ENCODE peak calls at places on chromosomes 16 and 17, in ten cellular contexts. O is DMS153; F is NCI-H510A treated with DMSO at 0.1 percent for 48 hours; X is ELR; C is prostate gland; E is heart left ventricle; K is ecto neural progenitor cell; U is SK-MEL-5; S is activated CD4-positive, alpha-beta T cell treated with anti-CD3 and anti-CD28 coated beads for 48 hours; N is activated naive CD8-positive, alpha-beta T cell treated with anti-CD3 and anti-CD28 coated beads, Interleukin-2, amount 50 U/mL, for 24 hours. J is an unnamed sample.

GRCh38 chr16:28935924-28936783 is 4.4 kb downstream of the CD19 start:
- DNase-seq in O (peak), F (no peak), X (peak), C (peak), E (peak), K (peak), U (peak), S (peak), N (peak), J (peak)

GRCh38 chr17:72119280-72119962 is 1.4 kb upstream of the SOX9 start:
- DNase-seq in O (no peak), F (peak), X (no peak), C (no peak), E (no peak), K (no peak), U (no peak), S (no peak), N (no peak), J (no peak)

GRCh38 chr17:78766225-78766624 is 15.8 kb downstream of the CYTH1 start:
- DNase-seq in O (no peak), F (no peak), X (no peak), C (no peak), E (no peak), K (no peak), U (no peak), S (no peak), N (no peak), J (no peak)

GRCh38 chr16:89922884-89923639 is at the start of gene TUBB3:
- DNase-seq in O (peak), F (no peak), X (peak), C (peak), E (peak), K (peak), U (peak), S (peak), N (peak), J (peak)

GRCh38 chr17:78044280-78044835 is 84.2 kb downstream of the TMC6 start:
- DNase-seq in O (no peak), F (no peak), X (peak), C (no peak), E (no peak), K (no peak), U (peak), S (no peak), N (no peak), J (peak)

GRCh38 chr16:50457423-50457822 is 88.6 kb upstream of the BRD7 start:
- DNase-seq in O (no peak), F (no peak), X (peak), C (no peak), E (no peak), K (no peak), U (no peak), S (peak), N (no peak), J (peak)

GRCh38 chr17:8623591-8623990 is 6.9 kb downstream of the MYH10 start:
- DNase-seq in O (no peak), F (no peak), X (no peak), C (no peak), E (no peak), K (no peak), U (peak), S (no peak), N (no peak), J (peak)

GRCh38 chr17:57553991-57554825 is 190.9 kb downstream of the CCDC182 start:
- DNase-seq in O (peak), F (no peak), X (no peak), C (no peak), E (no peak), K (peak), U (no peak), S (no peak), N (no peak), J (no peak)

GRCh38 chr17:78748730-78749317 is 33.2 kb downstream of the CYTH1 start:
- DNase-seq in O (peak), F (no peak), X (peak), C (peak), E (peak), K (no peak), U (peak), S (peak), N (peak), J (no peak)

GRCh38 chr17:58300336-58300735 is 19.6 kb upstream of the MPO start:
- DNase-seq in O (no peak), F (no peak), X (no peak), C (no peak), E (no peak), K (no peak), U (no peak), S (no peak), N (no peak), J (no peak)

GRCh38 chr17:78396436-78397335 is 18.2 kb downstream of the PGS1 start:
- DNase-seq in O (peak), F (no peak), X (no peak), C (no peak), E (peak), K (no peak), U (no peak), S (no peak), N (no peak), J (no peak)

GRCh38 chr17:58840820-58841612 is 85.4 kb downstream of the PPM1E start:
- DNase-seq in O (no peak), F (no peak), X (peak), C (peak), E (no peak), K (no peak), U (no peak), S (no peak), N (no peak), J (no peak)

GRCh38 chr17:75983501-75984181 is 4.6 kb downstream of the TEN1 start:
- DNase-seq in O (no peak), F (no peak), X (no peak), C (no peak), E (no peak), K (no peak), U (no peak), S (no peak), N (no peak), J (no peak)

GRCh38 chr17:70420876-70421445 is 251.6 kb downstream of the KCNJ2 start:
- DNase-seq in O (no peak), F (no peak), X (no peak), C (no peak), E (no peak), K (no peak), U (no peak), S (no peak), N (no peak), J (no peak)

GRCh38 chr16:59169168-59169567 is 435.1 kb upstream of the GOT2 start:
- DNase-seq in O (no peak), F (no peak), X (no peak), C (no peak), E (no peak), K (no peak), U (peak), S (no peak), N (no peak), J (no peak)

GRCh38 chr17:75773808-75774470 is 8.9 kb upstream of the GALK1 start:
- DNase-seq in O (no peak), F (no peak), X (no peak), C (no peak), E (no peak), K (no peak), U (no peak), S (no peak), N (no peak), J (no peak)

GRCh38 chr16:870856-871561 is 70.5 kb upstream of the GNG13 start:
- DNase-seq in O (no peak), F (no peak), X (no peak), C (no peak), E (no peak), K (no peak), U (no peak), S (no peak), N (no peak), J (no peak)

GRCh38 chr17:38602862-38603785 is 2.6 kb downstream of the SRCIN1 start:
- DNase-seq in O (no peak), F (no peak), X (no peak), C (no peak), E (no peak), K (peak), U (no peak), S (no peak), N (no peak), J (no peak)

GRCh38 chr17:8673621-8674020 is 43.1 kb upstream of the MYH10 start:
- DNase-seq in O (no peak), F (no peak), X (no peak), C (no peak), E (peak), K (no peak), U (peak), S (no peak), N (no peak), J (peak)

GRCh38 chr17:43560461-43561427 is 14.6 kb upstream of the ETV4 start:
- DNase-seq in O (no peak), F (no peak), X (no peak), C (no peak), E (no peak), K (no peak), U (no peak), S (peak), N (no peak), J (no peak)

GRCh38 chr17:79838541-79839274 is 532 bp downstream of the CBX4 start:
- DNase-seq in O (no peak), F (peak), X (peak), C (peak), E (no peak), K (peak), U (peak), S (peak), N (peak), J (peak)

GRCh38 chr17:40956401-40957254 is 10.1 kb downstream of the KRT39 start:
- DNase-seq in O (no peak), F (peak), X (peak), C (no peak), E (no peak), K (no peak), U (peak), S (no peak), N (no peak), J (no peak)

GRCh38 chr17:633133-633532 is 81.5 kb downstream of the VPS53 start:
- DNase-seq in O (no peak), F (no peak), X (no peak), C (no peak), E (no peak), K (no peak), U (no peak), S (no peak), N (no peak), J (no peak)

GRCh38 chr17:66507103-66507923 is 204.9 kb downstream of the PRKCA start:
- DNase-seq in O (no peak), F (no peak), X (peak), C (peak), E (no peak), K (no peak), U (no peak), S (no peak), N (no peak), J (no peak)

GRCh38 chr17:7021993-7022778 is 664 bp upstream of the BCL6B start:
- DNase-seq in O (peak), F (peak), X (peak), C (peak), E (peak), K (peak), U (peak), S (peak), N (peak), J (no peak)